ENCODE peak calls at places on chromosomes 1 and 21, in seven cellular contexts. I is HepG2, R is HCT116, C is SK-N-SH, K is K562, Y is H1, T is GM12878. A is an unnamed sample.

GRCh38 chr21:25997788-25998611 is 172.6 kb downstream of the APP start:
- DNase-seq in I (peak; percentile 88), Y (peak; percentile 77), C (no peak), T (no peak), R (peak; percentile 65), K (no peak), A (no peak)

GRCh38 chr1:192575499-192576189 is at the start of gene RGS1:
- DNase-seq in R (no peak), I (no peak), K (no peak), T (peak; percentile 97), Y (no peak), C (no peak), A (no peak)

GRCh38 chr1:214446772-214447556 is 104.4 kb downstream of the PTPN14 start:
- DNase-seq in K (no peak), I (peak; percentile 85), R (peak; percentile 93), Y (peak; percentile 82), T (no peak), C (peak; percentile 42), A (peak; percentile 15)

GRCh38 chr1:50976890-50977574 is 7.0 kb downstream of the CDKN2C start:
- DNase-seq in T (no peak), Y (no peak), C (peak; percentile 66), K (peak; percentile 49), R (no peak), I (peak; percentile 36), A (no peak)

GRCh38 chr1:111422546-111423391 is 4.8 kb downstream of the OVGP1 start:
- DNase-seq in Y (no peak), R (no peak), I (peak; percentile 88), K (no peak), T (no peak), C (no peak), A (peak; percentile 68)

GRCh38 chr1:31434101-31434871 is 21.3 kb downstream of the SERINC2 start:
- DNase-seq in Y (no peak), T (no peak), I (peak; percentile 83), R (no peak), K (no peak), C (no peak), A (no peak)

GRCh38 chr1:108913105-108913948 is 36.5 kb downstream of the GPSM2 start:
- DNase-seq in T (no peak), Y (no peak), R (no peak), I (no peak), C (peak; percentile 29), K (peak; percentile 24), A (no peak)

GRCh38 chr1:39882152-39882551 is 1.2 kb downstream of the TRIT1 start:
- DNase-seq in T (no peak), C (no peak), I (no peak), Y (no peak), K (no peak), R (no peak), A (no peak)

DNA sequence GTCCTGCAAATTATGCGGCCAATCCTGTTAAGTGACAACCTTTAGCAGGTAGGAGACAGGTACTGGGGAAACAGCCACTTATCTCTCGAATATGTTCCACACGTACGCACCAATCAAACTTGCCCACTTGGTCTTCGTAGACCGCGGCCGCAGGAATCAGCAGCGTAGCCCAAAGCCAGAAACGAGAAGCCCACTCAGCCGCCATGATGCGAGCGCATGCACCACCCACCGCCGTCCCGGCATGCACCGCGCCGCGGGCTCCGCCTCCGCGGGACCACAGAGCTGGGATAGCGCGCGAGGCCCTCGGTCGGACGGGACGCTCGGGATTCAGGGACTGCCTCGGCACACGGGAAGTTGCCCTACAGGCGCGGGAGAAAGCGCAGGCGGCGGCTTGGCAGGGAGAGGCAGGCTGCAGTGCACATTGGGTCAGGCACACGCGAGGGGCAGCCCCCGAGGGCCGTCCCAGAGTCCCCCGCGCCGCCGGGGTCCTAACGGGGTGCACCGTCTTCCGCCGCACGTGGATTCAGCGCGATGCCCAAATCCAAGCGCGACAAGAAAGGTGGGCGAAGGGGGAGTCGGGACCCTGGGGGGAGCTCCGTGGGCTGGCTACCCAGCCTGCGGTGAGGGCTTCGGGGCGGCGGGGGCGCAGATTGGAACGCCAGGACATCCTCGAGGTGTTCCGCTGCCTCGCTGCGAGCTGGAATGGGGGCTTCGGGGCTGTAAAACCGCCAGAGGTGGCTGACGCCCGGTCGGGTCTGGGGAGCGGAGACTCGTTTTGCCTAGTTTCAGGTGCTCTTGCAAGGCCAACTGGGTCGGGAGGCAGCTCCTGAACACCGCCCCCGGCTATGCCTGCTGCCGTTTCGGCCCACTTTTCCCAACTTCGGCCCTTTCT is at the start of the genes EMC1 and MRTO4:
- DNase-seq in K (peak; percentile 94), R (peak; percentile 48), T (peak; percentile 65), Y (peak; percentile 27), I (peak; percentile 70), C (peak; percentile 95), A (peak; percentile 77)
- TF ChIP-seq JUND in K (no peak), R (no peak), T (no peak), Y (peak; percentile 8), I (peak; percentile 52), C (no peak), A (no peak)

GRCh38 chr1:236608930-236609726 is 4.8 kb upstream of the HEATR1 start:
- DNase-seq in C (peak; percentile 66), R (peak; percentile 48), I (peak; percentile 43), Y (no peak), T (no peak), K (peak; percentile 56), A (peak; percentile 31)

GRCh38 chr1:236602171-236602570 is 2.1 kb downstream of the HEATR1 start:
- DNase-seq in C (no peak), Y (no peak), K (no peak), R (no peak), T (no peak), I (no peak), A (no peak)

GRCh38 chr1:236605030-236605806 is 902 bp upstream of the HEATR1 start:
- DNase-seq in T (no peak), R (no peak), K (no peak), I (no peak), Y (no peak), C (no peak), A (no peak)

GRCh38 chr1:236604218-236605029 is at the start of gene HEATR1:
- DNase-seq in K (peak; percentile 94), I (peak; percentile 90), C (peak; percentile 86), R (peak; percentile 91), Y (peak; percentile 91), T (peak; percentile 83), A (peak; percentile 98)

GRCh38 chr1:236603896-236604217 is 459 bp downstream of the HEATR1 start:
- DNase-seq in Y (no peak), T (no peak), R (no peak), I (no peak), C (peak; percentile 19), K (peak; percentile 38), A (peak; percentile 18)
- TF ChIP-seq JUND in Y (no peak), T (no peak), R (peak; percentile 1), I (no peak), C (no peak), K (no peak), A (no peak)

GRCh38 chr21:29187939-29188338 is 57.5 kb downstream of the MAP3K7CL start:
- DNase-seq in I (peak; percentile 66), K (no peak), C (no peak), Y (no peak), T (no peak), R (peak; percentile 59), A (no peak)
- TF ChIP-seq JUND in I (no peak), K (no peak), C (peak; percentile 90), Y (no peak), T (no peak), R (peak; percentile 62), A (no peak)

DNA sequence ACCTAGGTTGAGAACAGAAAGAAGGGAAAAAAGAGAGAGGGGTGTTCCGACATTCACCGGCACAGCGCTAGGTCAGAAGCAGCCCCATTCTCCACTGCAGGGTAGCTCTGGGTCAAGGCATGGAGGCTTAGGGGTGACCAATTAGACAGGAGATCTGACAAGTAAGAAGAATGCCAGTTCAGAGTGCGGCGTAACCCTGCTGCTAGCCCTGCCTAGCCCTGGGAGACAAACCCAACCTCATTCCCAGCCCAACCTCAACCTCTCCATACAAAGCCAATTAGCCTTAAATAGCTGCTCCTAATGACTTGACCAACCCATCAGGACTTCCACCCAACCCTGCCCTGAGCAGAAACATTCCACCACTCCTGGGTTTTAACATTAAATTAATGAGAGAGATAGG is 3.4 kb downstream of the PRELP start:
- DNase-seq in R (no peak), T (no peak), I (no peak), C (no peak), Y (no peak), K (no peak), A (no peak)
- TF ChIP-seq JUND in R (no peak), T (no peak), I (no peak), C (no peak), Y (no peak), K (no peak), A (no peak)

GRCh38 chr1:147700042-147700711 is 29.9 kb upstream of the ACP6 start:
- DNase-seq in T (no peak), C (peak; percentile 61), K (peak; percentile 43), R (peak; percentile 36), I (peak; percentile 50), Y (peak; percentile 33), A (peak; percentile 72)

GRCh38 chr1:147699686-147700041 is 29.3 kb upstream of the ACP6 start:
- DNase-seq in C (no peak), I (no peak), Y (no peak), T (no peak), K (no peak), R (no peak), A (no peak)
- TF ChIP-seq JUND in C (no peak), I (no peak), Y (no peak), T (no peak), K (no peak), R (no peak), A (no peak)

DNA sequence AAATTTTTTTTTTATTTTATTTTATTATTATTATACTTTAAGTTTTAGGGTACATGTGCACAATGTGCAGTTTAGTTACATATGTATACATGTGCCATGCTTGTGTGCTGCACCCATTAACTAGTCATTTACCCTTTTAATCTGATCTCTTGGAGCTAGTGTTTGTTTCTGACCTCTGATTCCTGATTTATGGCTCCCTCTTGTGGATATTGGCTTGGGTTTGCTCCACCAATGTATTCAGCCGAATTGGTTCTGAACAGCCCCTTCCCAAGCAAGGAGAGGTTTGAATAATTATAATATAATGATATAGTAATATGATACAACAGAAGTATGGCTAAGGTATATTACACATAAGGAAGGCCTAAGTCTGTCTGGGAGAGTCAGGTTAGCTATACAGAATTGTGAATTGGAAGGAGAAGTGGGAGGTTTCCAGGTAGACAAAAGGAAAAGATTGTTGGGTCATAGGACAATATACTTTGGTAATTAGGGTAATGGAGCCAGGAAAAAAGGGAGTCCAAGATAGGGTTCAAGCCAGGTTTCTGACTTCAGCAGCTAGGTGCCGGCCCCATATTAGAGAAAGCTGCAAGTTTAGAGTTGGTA is 53.1 kb upstream of the HMCN1 start:
- DNase-seq in K (no peak), T (peak; percentile 21), R (peak; percentile 45), I (peak; percentile 50), C (peak; percentile 17), Y (no peak), A (peak; percentile 71)
- TF ChIP-seq JUND in K (no peak), T (no peak), R (no peak), I (no peak), C (no peak), Y (no peak), A (no peak)